ENCODE peak calls at places on chromosomes 11 and 22, in nine cellular contexts. H is tibial nerve; Z is thoracic aorta; V is PC-9; J is HCT116; G is ascending aorta; C is neural crest cell; W is CD8-positive, alpha-beta T cell; R is neural progenitor cell. E is an unnamed sample.

GRCh38 chr11:111937859-111938258 is 716 bp downstream of the DIXDC1 start:
- DNase-seq in R (peak; percentile 34), C (no peak), W (no peak), G (no peak), Z (no peak), H (no peak), J (no peak), V (no peak), E (no peak)

GRCh38 chr11:110093407-110094297 is 460 bp downstream of the ZC3H12C start:
- DNase-seq in J (peak; percentile 15), Z (no peak), G (no peak), C (peak; percentile 51), W (no peak), V (peak; percentile 49), R (peak; percentile 67), H (peak; percentile 39), E (peak; percentile 70)

GRCh38 chr11:18789942-18790341 is 1.7 kb downstream of the PTPN5 start:
- DNase-seq in G (no peak), V (no peak), W (no peak), J (no peak), H (no peak), C (no peak), R (no peak), Z (no peak), E (no peak)

GRCh38 chr22:46777609-46777970 is 15.1 kb downstream of the TBC1D22A start:
- DNase-seq in H (no peak), V (no peak), Z (no peak), R (no peak), J (no peak), W (peak; percentile 24), C (no peak), G (no peak), E (peak; percentile 51)

GRCh38 chr11:132035228-132035627 is 664.8 kb downstream of the NTM start:
- DNase-seq in C (no peak), W (no peak), Z (no peak), H (no peak), G (no peak), R (no peak), V (no peak), J (no peak), E (no peak)

GRCh38 chr11:109884501-109884900 is 208.7 kb upstream of the ZC3H12C start:
- DNase-seq in Z (no peak), H (no peak), G (no peak), W (no peak), R (peak; percentile 75), J (no peak), C (no peak), V (no peak), E (no peak)

GRCh38 chr11:116843661-116844060 is 6.2 kb upstream of the APOA1 start:
- DNase-seq in V (no peak), H (no peak), W (no peak), Z (no peak), J (no peak), C (no peak), R (no peak), G (no peak), E (no peak)

GRCh38 chr22:36940676-36941075 is 27.2 kb downstream of the CSF2RB start:
- DNase-seq in R (no peak), V (no peak), G (no peak), C (no peak), Z (no peak), J (no peak), H (no peak), W (no peak), E (no peak)

GRCh38 chr11:44797886-44798683 is 71.3 kb downstream of the TSPAN18 start:
- DNase-seq in Z (no peak), H (no peak), G (no peak), V (no peak), C (peak; percentile 34), W (no peak), J (no peak), R (peak; percentile 81), E (no peak)

GRCh38 chr11:1371836-1372465 is 17.8 kb upstream of the BRSK2 start:
- DNase-seq in Z (no peak), H (no peak), J (no peak), W (no peak), G (no peak), C (no peak), V (no peak), R (no peak), E (no peak)

GRCh38 chr22:24421428-24421931 is 5.9 kb upstream of the ADORA2A start:
- DNase-seq in W (no peak), H (no peak), Z (no peak), V (no peak), G (no peak), C (no peak), J (peak; percentile 12), R (peak; percentile 60), E (no peak)
- TF ChIP-seq CTCF in W (peak; percentile 51), H (no peak), Z (no peak), V (no peak), G (no peak), C (peak; percentile 48), J (peak; percentile 32), R (peak; percentile 59), E (peak; percentile 32)

GRCh38 chr22:34493471-34493870 is 572.5 kb upstream of the ISX start:
- DNase-seq in R (no peak), J (no peak), H (no peak), V (no peak), G (no peak), Z (no peak), W (no peak), C (no peak), E (no peak)
- TF ChIP-seq CTCF in R (no peak), J (no peak), H (no peak), V (no peak), G (no peak), Z (no peak), W (no peak), C (no peak), E (no peak)

GRCh38 chr22:28128827-28129226 is 209.8 kb upstream of the PITPNB start:
- DNase-seq in R (no peak), W (no peak), G (no peak), H (no peak), C (no peak), Z (no peak), J (no peak), V (no peak), E (no peak)
- TF ChIP-seq CTCF in R (no peak), W (no peak), G (no peak), H (no peak), C (no peak), Z (no peak), J (no peak), V (no peak), E (no peak)

GRCh38 chr11:10683429-10683828 is 10.1 kb downstream of the IRAG1 start:
- DNase-seq in V (no peak), C (no peak), W (no peak), J (no peak), G (no peak), R (no peak), H (no peak), Z (no peak), E (no peak)

GRCh38 chr11:10692716-10693115 is 839 bp downstream of the IRAG1 start:
- DNase-seq in J (no peak), C (no peak), R (no peak), H (no peak), V (no peak), G (no peak), Z (no peak), W (no peak), E (no peak)

GRCh38 chr11:10693509-10694071 is at the start of gene IRAG1:
- DNase-seq in V (no peak), C (no peak), R (peak; percentile 11), G (no peak), W (no peak), J (no peak), Z (peak; percentile 27), H (no peak), E (no peak)

DNA sequence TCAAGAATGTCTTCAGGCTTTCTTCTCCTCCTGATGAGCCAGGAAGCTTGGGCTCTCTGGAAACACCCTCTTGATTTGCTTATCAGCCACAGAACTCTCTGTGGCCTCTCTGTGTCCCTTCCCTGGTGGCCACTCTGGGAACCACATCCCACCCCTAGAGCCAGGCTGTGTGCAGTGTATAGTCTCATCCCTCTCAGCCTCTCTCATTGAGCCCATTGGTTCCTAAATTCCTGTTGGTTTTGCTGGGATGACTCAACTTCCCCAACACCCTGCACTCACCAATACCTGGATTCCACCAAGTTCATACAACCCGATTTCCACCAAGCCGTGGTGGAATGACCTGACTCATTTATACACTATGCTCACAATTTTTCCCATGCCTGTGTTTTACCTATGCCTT is 5.2 kb downstream of the IRAG1 start:
- DNase-seq in C (no peak), Z (no peak), W (no peak), G (no peak), V (no peak), J (peak; percentile 45), R (no peak), H (no peak), E (no peak)
- TF ChIP-seq CTCF in C (peak; percentile 47), Z (peak; percentile 44), W (no peak), G (peak; percentile 8), V (peak; percentile 42), J (peak; percentile 80), R (peak; percentile 34), H (no peak), E (peak; percentile 41)

DNA sequence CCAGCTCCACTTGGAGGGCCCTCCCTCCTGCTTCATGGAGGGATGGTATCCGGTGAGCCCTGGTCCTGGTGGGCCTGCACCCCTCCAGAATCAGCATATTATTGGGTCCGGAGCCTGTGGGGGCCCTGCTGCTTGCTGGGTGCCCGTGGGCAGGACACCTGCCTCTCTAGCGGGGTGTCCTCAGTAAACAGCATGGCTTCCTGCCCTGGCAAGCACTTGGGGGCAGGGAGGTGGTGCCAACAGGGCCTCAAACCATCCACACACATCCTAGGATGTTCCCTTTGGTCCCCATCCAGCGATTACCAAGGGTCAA is 108.3 kb downstream of the CTTN start:
- DNase-seq in V (no peak), R (no peak), H (no peak), G (no peak), J (no peak), Z (no peak), C (no peak), W (no peak), E (no peak)
- TF ChIP-seq CTCF in V (no peak), R (no peak), H (no peak), G (no peak), J (no peak), Z (no peak), C (no peak), W (no peak), E (no peak)

DNA sequence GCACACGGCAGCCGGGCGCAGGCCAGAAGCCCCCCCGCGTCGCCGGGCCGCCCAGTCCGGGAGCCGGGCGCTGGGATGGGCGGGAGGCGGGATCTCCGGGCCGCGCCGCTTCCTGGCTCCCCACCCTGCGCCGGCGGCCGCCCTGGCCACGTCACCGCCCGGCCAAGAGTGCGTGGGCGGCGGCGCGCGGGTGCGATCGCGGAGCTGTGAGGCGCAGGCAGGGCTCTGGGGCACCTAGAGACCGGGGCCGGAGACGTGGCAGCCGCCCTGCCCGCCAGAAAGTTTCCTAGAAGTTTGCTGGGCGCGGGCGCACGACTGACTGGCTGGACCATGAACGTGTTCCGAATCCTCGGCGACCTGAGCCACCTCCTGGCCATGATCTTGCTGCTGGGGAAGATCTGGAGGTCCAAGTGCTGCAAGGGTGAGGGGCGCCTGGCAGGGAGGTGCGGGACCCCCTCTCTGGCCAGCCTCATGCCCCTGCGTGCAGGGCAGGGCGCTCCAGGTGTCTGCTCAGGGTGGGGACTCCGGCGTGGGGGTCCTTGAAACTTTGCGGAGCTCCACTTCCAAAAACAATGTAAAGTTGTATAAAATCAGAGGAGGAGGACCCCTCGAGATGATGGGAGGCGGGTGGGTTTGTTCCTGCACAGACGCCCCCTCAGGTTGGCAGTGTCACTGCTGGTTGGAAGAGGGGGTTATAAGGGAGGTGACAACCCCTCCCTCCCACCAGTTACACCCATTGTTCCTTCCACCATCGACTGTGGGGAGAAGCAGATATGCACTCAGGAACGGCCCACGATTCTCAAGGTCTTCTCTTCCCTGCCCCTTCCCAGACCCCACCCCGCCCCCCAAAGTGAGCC is at the start of gene KDELR3:
- DNase-seq in Z (no peak), C (no peak), H (peak; percentile 26), G (no peak), R (peak; percentile 57), J (peak; percentile 15), V (peak; percentile 71), W (peak; percentile 26), E (peak; percentile 70)
- TF ChIP-seq CTCF in Z (peak; percentile 17), C (peak; percentile 53), H (no peak), G (no peak), R (peak; percentile 49), J (peak; percentile 30), V (peak; percentile 49), W (no peak), E (no peak)

E was measured in mesothelial cell of epicardium.